ENCODE peak calls at places on chromosomes 11 and 22, in ten cellular contexts. H is sigmoid colon, F is PC-9, D is AG09309, R is GM06990, A is fibroblast of lung, Z is left ventricle myocardium inferior, E is body of pancreas, G is AG09319, Y is HFFc6. U is an unnamed sample.
A peak's percentile ranks its signal among the peaks of the same experiment; 100 is the strongest.

GRCh38 chr11:67694875-67695555 is 20.6 kb upstream of the ALDH3B2 start:
- DNase-seq in H (no peak), F (no peak), D (no peak), R (no peak), A (no peak), Z (no peak), E (no peak), G (no peak), Y (no peak), U (no peak)

GRCh38 chr11:89205378-89205777 is 27.7 kb downstream of the TYR start:
- DNase-seq in H (no peak), F (no peak), D (no peak), R (no peak), A (no peak), Z (no peak), E (no peak), G (no peak), Y (no peak), U (no peak)

GRCh38 chr22:38953577-38954413 is 3.6 kb upstream of the APOBEC3A start:
- DNase-seq in H (peak; percentile 54), F (peak; percentile 48), D (no peak), R (peak; percentile 73), A (no peak), Z (no peak), E (peak; percentile 37), G (no peak), Y (no peak), U (peak; percentile 94)

GRCh38 chr11:14546672-14547071 is 26.5 kb upstream of the PSMA1 start:
- DNase-seq in H (no peak), F (no peak), D (no peak), R (no peak), A (no peak), Z (no peak), E (no peak), G (no peak), Y (no peak), U (no peak)

GRCh38 chr11:118888398-118888797 is 4.7 kb downstream of the CXCR5 start:
- DNase-seq in H (no peak), F (peak; percentile 55), D (no peak), R (no peak), A (no peak), Z (no peak), E (no peak), G (no peak), Y (no peak), U (no peak)

GRCh38 chr22:41217553-41218157 is 12.5 kb downstream of the L3MBTL2 start:
- DNase-seq in H (peak; percentile 90), F (no peak), D (peak; percentile 64), R (no peak), A (peak; percentile 96), Z (peak; percentile 80), E (peak; percentile 52), G (peak; percentile 87), Y (peak; percentile 34), U (peak; percentile 78)

GRCh38 chr11:12979928-12980689 is 29.0 kb upstream of the RASSF10 start:
- DNase-seq in H (no peak), F (no peak), D (no peak), R (no peak), A (no peak), Z (no peak), E (no peak), G (no peak), Y (no peak), U (no peak)

GRCh38 chr22:48560389-48560751 is 1267.3 kb downstream of the BRD1 start:
- DNase-seq in H (no peak), F (no peak), D (no peak), R (no peak), A (no peak), Z (no peak), E (no peak), G (no peak), Y (no peak), U (no peak)

GRCh38 chr11:35391922-35392813 is 27.2 kb downstream of the SLC1A2 start:
- DNase-seq in H (peak; percentile 85), F (peak; percentile 86), D (peak; percentile 45), R (peak; percentile 78), A (peak; percentile 82), Z (peak; percentile 75), E (peak; percentile 80), G (peak; percentile 71), Y (peak; percentile 67), U (peak; percentile 70)

DNA sequence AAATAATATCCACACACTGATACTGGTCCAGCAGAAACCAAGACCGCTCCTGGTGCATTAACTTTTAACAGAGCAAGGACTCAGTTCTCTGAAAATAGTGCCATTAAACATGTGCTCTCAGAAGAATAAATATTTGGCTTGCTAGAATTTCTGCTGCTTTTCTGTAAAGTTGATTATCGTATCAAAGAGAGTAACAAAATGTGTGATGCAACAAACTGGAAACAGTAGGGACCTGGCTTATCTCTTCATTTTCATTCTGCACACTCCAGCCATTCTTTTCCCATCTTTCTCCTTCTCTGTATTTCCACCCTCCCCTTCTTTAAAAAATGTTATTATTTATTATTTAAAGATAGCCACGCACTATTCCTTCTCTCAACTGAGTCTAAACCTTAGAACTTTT is 43.9 kb downstream of the WT1 start:
- DNase-seq in H (no peak), F (no peak), D (no peak), R (no peak), A (no peak), Z (no peak), E (no peak), G (no peak), Y (no peak), U (no peak)
- TF ChIP-seq CTCF in H (no peak), F (no peak), D (no peak), R (no peak), A (no peak), Z (no peak), E (no peak), G (no peak), Y (no peak), U (no peak)

DNA sequence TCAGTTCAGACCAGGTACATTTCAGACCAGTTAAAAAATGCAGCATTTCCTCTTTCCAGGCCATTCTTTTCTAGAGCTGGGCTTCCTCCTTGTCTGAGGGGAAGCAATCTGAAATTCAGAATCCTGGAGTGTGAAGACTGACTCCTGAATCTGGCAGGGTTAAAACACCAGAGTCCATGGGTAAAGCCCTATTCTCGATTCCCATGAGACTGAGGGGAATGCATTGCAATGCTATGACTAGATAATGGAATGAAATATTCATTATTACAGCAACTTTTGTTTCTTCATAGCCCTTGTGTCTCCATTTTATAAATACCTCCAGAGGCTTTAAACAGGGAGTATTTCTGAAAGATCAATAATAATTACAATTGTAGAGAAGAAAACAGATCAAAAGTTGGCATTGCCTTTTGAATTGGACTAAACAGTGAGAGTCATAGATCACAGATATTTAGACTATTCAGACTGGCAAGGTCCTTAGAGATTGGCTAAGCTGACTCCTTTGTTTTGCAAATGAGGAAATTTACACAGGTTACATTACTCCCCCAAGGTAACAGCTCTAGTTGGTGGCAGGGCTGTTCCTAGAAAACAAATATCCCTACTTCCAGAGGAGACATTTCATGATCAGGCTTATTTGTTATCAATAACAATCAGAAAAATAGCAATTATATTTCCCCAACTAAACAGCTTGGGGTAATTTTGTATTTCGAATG is 632.6 kb upstream of the KIRREL3 start:
- DNase-seq in H (no peak), F (no peak), D (no peak), R (no peak), A (no peak), Z (no peak), E (no peak), G (no peak), Y (no peak), U (no peak)
- TF ChIP-seq CTCF in H (no peak), F (no peak), D (no peak), R (no peak), A (no peak), Z (no peak), E (no peak), G (no peak), Y (no peak), U (no peak)

DNA sequence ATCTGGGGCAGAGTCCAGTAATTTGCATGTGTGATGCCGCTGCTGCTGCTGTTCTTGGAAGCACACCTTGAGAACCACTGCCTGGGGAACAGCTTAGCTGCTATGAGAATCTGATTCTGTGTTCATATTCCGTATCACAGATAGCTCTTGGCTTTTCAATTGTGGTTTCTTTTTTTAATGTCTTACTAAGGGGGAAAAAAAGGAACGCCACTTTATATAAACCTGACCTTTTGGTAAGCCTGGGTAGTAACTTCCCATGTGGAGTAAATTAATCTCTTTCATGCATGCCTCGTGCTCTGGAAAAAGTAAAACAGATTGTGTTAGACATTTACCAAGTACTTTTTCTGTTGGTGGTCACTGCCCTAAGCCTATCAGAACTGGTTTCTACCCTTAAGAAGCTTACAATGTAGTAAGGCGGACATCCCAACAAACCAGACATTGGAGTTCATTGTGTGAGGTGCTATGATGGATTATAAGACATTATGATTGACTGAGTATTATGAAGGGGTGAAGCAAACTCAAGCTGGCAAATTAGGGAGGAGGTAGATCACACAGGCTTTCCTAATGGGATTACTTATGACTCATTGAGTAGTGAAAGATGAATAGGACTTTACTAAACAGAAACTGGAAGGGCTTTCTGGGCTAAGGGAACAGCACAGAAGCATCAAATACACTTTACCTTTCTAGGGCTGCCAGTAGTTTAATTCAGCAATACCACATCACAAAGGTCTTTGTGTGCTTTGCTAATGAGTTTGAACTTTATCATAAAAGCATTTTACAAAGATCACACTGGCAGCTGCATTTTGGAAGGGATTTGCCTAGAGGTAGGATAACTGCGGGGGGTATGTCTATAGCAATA is 64.7 kb downstream of the MAML2 start:
- DNase-seq in H (no peak), F (no peak), D (no peak), R (no peak), A (peak; percentile 55), Z (no peak), E (no peak), G (peak; percentile 65), Y (no peak), U (no peak)
- TF ChIP-seq CTCF in H (no peak), F (no peak), D (no peak), R (no peak), A (no peak), Z (no peak), E (no peak), G (no peak), Y (no peak), U (no peak)

DNA sequence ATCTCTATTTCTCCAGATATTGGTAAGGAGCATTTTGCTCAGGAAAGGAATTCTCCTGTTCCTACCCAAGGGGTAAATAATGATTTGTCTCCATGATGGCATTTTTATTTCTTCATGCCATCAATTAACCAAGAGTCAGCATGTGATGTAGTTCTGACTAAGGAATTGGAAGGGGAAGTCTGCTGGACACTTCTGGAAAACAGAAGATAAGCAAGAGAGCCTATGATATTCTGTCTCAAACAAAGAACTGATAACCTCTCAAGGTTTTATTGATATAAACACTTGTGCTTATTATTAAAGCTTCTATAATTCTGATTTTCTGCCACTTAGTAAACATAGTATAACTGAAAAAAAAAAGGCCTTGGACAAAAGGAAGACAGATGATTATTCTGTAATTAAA is 673.0 kb upstream of the CHORDC1 start:
- DNase-seq in H (no peak), F (no peak), D (no peak), R (no peak), A (no peak), Z (no peak), E (no peak), G (no peak), Y (no peak), U (no peak)
- TF ChIP-seq CTCF in H (no peak), F (no peak), D (no peak), R (no peak), A (no peak), Z (no peak), E (no peak), G (no peak), Y (no peak), U (no peak)

U was measured in GM13976.